ENCODE peak calls at places on chromosomes 7 and 10, in five cellular contexts. Q is body of pancreas, L is HCT116, O is A549, U is IMR-90. X is an unnamed sample.

GRCh38 chr7:56028942-56029630 is 22.2 kb downstream of the PSPH start:
- DNase-seq in Q (no peak), L (no peak), O (no peak), U (peak; percentile 93), X (no peak)

GRCh38 chr7:51316262-51316665 is 345 bp downstream of the COBL start:
- DNase-seq in Q (peak; percentile 75), L (no peak), O (peak; percentile 76), U (no peak), X (no peak)

GRCh38 chr10:20891338-20891714 is 5.8 kb downstream of the NEBL start:
- DNase-seq in Q (no peak), L (no peak), O (no peak), U (no peak), X (no peak)

GRCh38 chr10:36280886-36281499 is 638.9 kb upstream of the FZD8 start:
- DNase-seq in Q (no peak), L (no peak), O (peak; percentile 60), U (no peak), X (no peak)

GRCh38 chr7:129825005-129825553 is 127.7 kb downstream of the UBE2H start:
- DNase-seq in Q (peak; percentile 56), L (peak; percentile 91), O (peak; percentile 87), U (no peak), X (peak; percentile 36)

GRCh38 chr7:100157334-100158228 is 942 bp downstream of the TRAPPC14 start:
- DNase-seq in Q (peak; percentile 64), L (no peak), O (no peak), U (peak; percentile 64), X (peak; percentile 41)

GRCh38 chr10:79221110-79222051 is 125.9 kb upstream of the PPIF start:
- DNase-seq in Q (peak; percentile 86), L (no peak), O (no peak), U (peak; percentile 95), X (no peak)

GRCh38 chr10:24851595-24851994 is 100.8 kb downstream of the PRTFDC1 start:
- DNase-seq in Q (peak; percentile 45), L (no peak), O (no peak), U (peak; percentile 54), X (no peak)

GRCh38 chr7:64686493-64687184 is 20.7 kb downstream of the ZNF107 start:
- DNase-seq in Q (no peak), L (no peak), O (no peak), U (no peak), X (no peak)

GRCh38 chr7:44637788-44638594 is 31.6 kb downstream of the OGDH start:
- DNase-seq in Q (peak; percentile 57), L (peak; percentile 91), O (peak; percentile 58), U (peak; percentile 89), X (peak; percentile 95)

GRCh38 chr10:31586708-31587107 is 267.7 kb downstream of the ZEB1 start:
- DNase-seq in Q (peak; percentile 57), L (no peak), O (no peak), U (no peak), X (no peak)

GRCh38 chr7:131604841-131605279 is 48.4 kb upstream of the PODXL start:
- DNase-seq in Q (no peak), L (no peak), O (peak; percentile 49), U (peak; percentile 77), X (no peak)

GRCh38 chr10:35202050-35202449 is 75.4 kb downstream of the CREM start:
- DNase-seq in Q (no peak), L (no peak), O (no peak), U (no peak), X (no peak)

GRCh38 chr10:909831-910230 is 21.7 kb downstream of the LARP4B start:
- DNase-seq in Q (no peak), L (no peak), O (no peak), U (peak; percentile 60), X (no peak)

GRCh38 chr7:27185013-27185707 is at the start of gene HOXA11:
- DNase-seq in Q (no peak), L (no peak), O (no peak), U (peak; percentile 20), X (peak; percentile 16)

GRCh38 chr7:118195837-118196474 is 12.0 kb downstream of the LSM8 start:
- DNase-seq in Q (peak; percentile 83), L (peak; percentile 64), O (peak; percentile 21), U (peak; percentile 70), X (peak; percentile 82)

GRCh38 chr10:70513848-70514309 is 35.3 kb downstream of the PALD1 start:
- DNase-seq in Q (peak; percentile 57), L (no peak), O (no peak), U (no peak), X (no peak)

GRCh38 chr10:99658622-99659030 is 683 bp upstream of the ENTPD7 start:
- DNase-seq in Q (peak; percentile 59), L (peak; percentile 12), O (no peak), U (peak; percentile 55), X (peak; percentile 76)

GRCh38 chr10:83723080-83723479 is 416.2 kb upstream of the GHITM start:
- DNase-seq in Q (no peak), L (no peak), O (no peak), U (no peak), X (no peak)

GRCh38 chr10:6576326-6576725 is 3.8 kb downstream of the PRKCQ start:
- DNase-seq in Q (no peak), L (no peak), O (no peak), U (no peak), X (no peak)

GRCh38 chr7:38846280-38846679 is 62.7 kb downstream of the VPS41 start:
- DNase-seq in Q (no peak), L (no peak), O (peak; percentile 21), U (peak; percentile 78), X (peak; percentile 22)

DNA sequence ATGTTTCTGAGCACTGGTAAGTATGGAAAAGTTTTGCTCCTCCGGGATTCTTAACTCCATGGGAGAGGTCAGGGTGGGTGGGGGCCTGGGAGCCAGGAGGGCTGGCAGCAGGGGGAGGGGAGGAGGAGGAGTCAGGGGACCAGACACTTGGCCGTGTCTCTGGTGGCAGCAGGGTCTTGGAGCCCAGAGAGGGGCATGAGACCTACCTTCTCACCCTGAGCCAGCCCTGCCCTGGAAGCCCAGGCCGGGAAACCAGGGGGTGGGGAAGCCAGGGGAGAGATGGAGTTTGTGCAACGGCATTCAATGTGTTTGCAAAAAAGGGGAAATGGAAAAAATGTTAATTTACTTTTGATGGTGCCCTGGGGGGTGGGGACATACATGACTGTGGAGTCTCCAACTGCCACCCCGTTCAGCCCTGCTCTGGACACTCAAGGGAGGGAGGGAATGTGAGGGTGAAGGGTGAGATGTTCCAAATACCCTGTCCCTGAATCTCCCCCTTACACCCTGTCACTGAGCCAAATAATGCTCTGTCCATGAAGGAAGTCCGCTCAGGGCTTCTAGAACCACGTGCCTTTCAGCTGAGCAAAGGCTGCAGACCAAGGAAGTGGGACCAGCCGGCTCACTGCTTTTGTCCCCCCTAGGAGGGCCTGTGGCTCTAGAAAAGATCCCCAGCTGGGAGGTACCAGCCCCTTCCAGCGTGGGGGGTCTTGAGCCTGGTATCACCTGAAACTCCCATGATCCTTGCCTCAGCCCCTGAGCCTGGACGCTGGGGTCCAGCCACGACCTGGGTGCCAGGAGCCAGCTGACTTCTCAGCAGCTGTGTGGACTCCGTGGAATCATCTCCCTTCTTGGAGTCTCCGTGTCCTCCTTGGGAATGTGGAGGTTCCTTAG is 48.3 kb downstream of the TMEM270 start:
- DNase-seq in Q (peak; percentile 29), L (no peak), O (no peak), U (no peak), X (no peak)
- TF ChIP-seq POLR2A in Q (no peak), L (no peak), O (no peak), U (no peak), X (no peak)

GRCh38 chr7:5420108-5420840 is 3.4 kb downstream of the TNRC18 start:
- DNase-seq in Q (peak; percentile 28), L (no peak), O (no peak), U (no peak), X (no peak)

GRCh38 chr7:5422324-5423271 is 1.0 kb downstream of the TNRC18 start:
- DNase-seq in Q (peak; percentile 17), L (no peak), O (peak; percentile 41), U (peak; percentile 24), X (peak; percentile 46)

GRCh38 chr7:5420841-5421625 is 2.6 kb downstream of the TNRC18 start:
- DNase-seq in Q (peak; percentile 20), L (no peak), O (peak; percentile 35), U (no peak), X (peak; percentile 64)

GRCh38 chr7:5423272-5423843 is at the start of gene TNRC18:
- DNase-seq in Q (no peak), L (no peak), O (peak; percentile 38), U (no peak), X (peak; percentile 79)

GRCh38 chr7:5421626-5422323 is 1.9 kb downstream of the TNRC18 start:
- DNase-seq in Q (peak; percentile 73), L (no peak), O (peak; percentile 24), U (peak; percentile 82), X (peak; percentile 64)
- TF ChIP-seq POLR2A in Q (peak; percentile 60), L (no peak), O (no peak), U (peak; percentile 22), X (peak; percentile 25)

GRCh38 chr10:89337493-89337892 is 9.7 kb downstream of the IFIT3 start:
- DNase-seq in Q (no peak), L (peak; percentile 23), O (no peak), U (peak; percentile 73), X (no peak)

GRCh38 chr10:89330537-89330936 is 2.7 kb downstream of the IFIT3 start:
- DNase-seq in Q (no peak), L (no peak), O (no peak), U (no peak), X (no peak)

GRCh38 chr10:89332718-89333281 is 5.0 kb downstream of the IFIT3 start:
- DNase-seq in Q (no peak), L (no peak), O (no peak), U (no peak), X (no peak)

GRCh38 chr10:89327803-89328441 is at the start of gene IFIT3:
- DNase-seq in Q (peak; percentile 72), L (peak; percentile 44), O (peak; percentile 76), U (peak; percentile 96), X (peak; percentile 82)

GRCh38 chr10:89332092-89332633 is 4.4 kb downstream of the IFIT3 start:
- DNase-seq in Q (peak; percentile 46), L (no peak), O (no peak), U (peak; percentile 78), X (peak; percentile 79)
- TF ChIP-seq POLR2A in Q (no peak), L (no peak), O (no peak), U (no peak), X (no peak)

DNA sequence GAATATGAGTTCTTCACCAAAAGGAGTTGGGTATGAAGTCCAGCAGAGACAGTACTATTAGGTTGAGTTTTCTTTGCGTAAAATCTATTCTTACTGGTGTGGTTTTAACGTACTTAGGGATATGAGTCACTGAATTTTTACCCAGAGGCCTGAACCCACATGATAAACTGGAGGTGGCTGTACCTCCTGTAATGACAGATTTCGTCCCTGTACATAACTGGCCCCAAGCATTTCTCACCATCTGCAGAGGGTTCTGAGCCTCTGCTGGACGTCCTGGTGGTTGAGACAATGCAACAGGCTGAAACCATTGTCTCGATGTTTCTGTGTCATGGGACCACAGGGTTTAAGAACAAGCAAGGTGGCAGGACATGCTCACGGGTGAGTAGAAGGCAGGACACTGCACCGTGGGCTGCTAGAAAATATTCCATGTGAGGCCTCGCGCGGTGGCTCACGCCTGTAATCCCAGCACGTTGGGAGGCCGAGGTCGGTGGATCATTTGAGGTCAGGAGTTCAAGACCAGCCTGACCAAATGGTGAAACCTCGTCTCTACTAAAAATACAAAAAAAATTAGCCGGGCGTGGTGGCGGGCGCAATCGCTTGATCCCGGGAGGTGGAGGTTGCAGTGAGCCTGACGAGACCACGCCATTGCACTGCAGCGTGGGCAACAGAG is 233.9 kb downstream of the DNAJB6 start:
- DNase-seq in Q (no peak), L (no peak), O (no peak), U (no peak), X (no peak)
- TF ChIP-seq POLR2A in Q (no peak), L (no peak), O (no peak), U (no peak), X (no peak)

X was measured in erythroblast.